ENCODE peak calls at places on chromosomes 5 and 9, in eight cellular contexts. Y is neural crest cell, J is posterior cingulate gyrus, D is HT1080, S is NCI-H748 treated with DMSO at 0.1 percent for 48 hours, F is SK-N-DZ, I is SJSA1, L is caudate nucleus. B is an unnamed sample.

GRCh38 chr5:127683006-127683405 is 20.2 kb upstream of the CCDC192 start:
- DNase-seq in Y (no peak), J (no peak), D (no peak), S (no peak), F (no peak), I (no peak), L (no peak), B (no peak)

GRCh38 chr9:112009656-112010055 is 113.0 kb downstream of the UGCG start:
- DNase-seq in Y (no peak), J (no peak), D (no peak), S (no peak), F (no peak), I (no peak), L (no peak), B (no peak)

GRCh38 chr5:150517272-150518152 is 9.6 kb downstream of the NDST1 start:
- DNase-seq in Y (no peak), J (no peak), D (peak; percentile 91), S (peak; percentile 22), F (no peak), I (peak; percentile 83), L (no peak), B (no peak)

GRCh38 chr9:110320651-110321050 is 17.0 kb downstream of the TXNDC8 start:
- DNase-seq in Y (no peak), J (no peak), D (no peak), S (no peak), F (no peak), I (no peak), L (no peak), B (no peak)

GRCh38 chr5:864492-865167 is 13.8 kb upstream of the ZDHHC11 start:
- DNase-seq in Y (no peak), J (no peak), D (no peak), S (no peak), F (no peak), I (no peak), L (no peak), B (no peak)

GRCh38 chr5:51172853-51173635 is 210.2 kb upstream of the ISL1 start:
- DNase-seq in Y (no peak), J (no peak), D (no peak), S (peak; percentile 96), F (peak; percentile 73), I (no peak), L (no peak), B (no peak)

GRCh38 chr9:106862946-106863740 is at the start of gene ZNF462:
- DNase-seq in Y (peak; percentile 36), J (peak; percentile 49), D (peak; percentile 72), S (peak; percentile 66), F (peak; percentile 81), I (peak; percentile 59), L (no peak), B (peak; percentile 44)

GRCh38 chr9:2317591-2317990 is 302.4 kb downstream of the SMARCA2 start:
- DNase-seq in Y (no peak), J (no peak), D (no peak), S (no peak), F (no peak), I (no peak), L (no peak), B (no peak)

GRCh38 chr5:102341918-102342317 is 45.8 kb upstream of the SLCO4C1 start:
- DNase-seq in Y (no peak), J (no peak), D (no peak), S (peak; percentile 56), F (no peak), I (no peak), L (no peak), B (no peak)

GRCh38 chr9:136857606-136858412 is 5.7 kb downstream of the MAMDC4 start:
- DNase-seq in Y (no peak), J (peak; percentile 7), D (no peak), S (no peak), F (no peak), I (no peak), L (no peak), B (no peak)

GRCh38 chr5:69134126-69134525 is 32.8 kb upstream of the CCNB1 start:
- DNase-seq in Y (no peak), J (no peak), D (no peak), S (no peak), F (no peak), I (no peak), L (no peak), B (no peak)

GRCh38 chr5:141811287-141812155 is 66.7 kb downstream of the PCDH1 start:
- DNase-seq in Y (peak; percentile 56), J (peak; percentile 74), D (no peak), S (no peak), F (peak; percentile 92), I (no peak), L (peak; percentile 58), B (peak; percentile 63)

GRCh38 chr5:35026280-35026840 is 21.4 kb downstream of the AGXT2 start:
- DNase-seq in Y (no peak), J (no peak), D (no peak), S (no peak), F (no peak), I (no peak), L (no peak), B (no peak)

GRCh38 chr5:55134053-55134722 is 25.8 kb upstream of the GPX8 start:
- DNase-seq in Y (no peak), J (no peak), D (no peak), S (no peak), F (no peak), I (peak; percentile 46), L (no peak), B (no peak)

GRCh38 chr5:133783481-133783880 is 171.1 kb upstream of the FSTL4 start:
- DNase-seq in Y (no peak), J (no peak), D (peak; percentile 3), S (no peak), F (no peak), I (no peak), L (no peak), B (no peak)

GRCh38 chr5:170546257-170546656 is 42.4 kb downstream of the KCNIP1 start:
- DNase-seq in Y (no peak), J (no peak), D (no peak), S (no peak), F (no peak), I (no peak), L (no peak), B (no peak)

GRCh38 chr5:16593630-16594029 is 23.2 kb downstream of the RETREG1 start:
- DNase-seq in Y (no peak), J (no peak), D (no peak), S (no peak), F (no peak), I (no peak), L (no peak), B (no peak)

GRCh38 chr9:27618066-27618465 is 44.8 kb upstream of the C9orf72 start:
- DNase-seq in Y (no peak), J (no peak), D (no peak), S (no peak), F (no peak), I (no peak), L (no peak), B (no peak)

GRCh38 chr9:4038182-4038723 is 261.6 kb downstream of the GLIS3 start:
- DNase-seq in Y (no peak), J (no peak), D (no peak), S (no peak), F (no peak), I (no peak), L (no peak), B (no peak)

GRCh38 chr9:81317939-81318338 is 371.4 kb downstream of the TLE1 start:
- DNase-seq in Y (no peak), J (no peak), D (no peak), S (no peak), F (no peak), I (no peak), L (no peak), B (no peak)

GRCh38 chr5:52808316-52808901 is 20.7 kb downstream of the ITGA1 start:
- DNase-seq in Y (no peak), J (no peak), D (no peak), S (no peak), F (no peak), I (no peak), L (no peak), B (no peak)

GRCh38 chr5:100690036-100690560 is 154.9 kb downstream of the FAM174A start:
- DNase-seq in Y (no peak), J (no peak), D (no peak), S (no peak), F (no peak), I (no peak), L (no peak), B (no peak)

GRCh38 chr5:94433393-94434149 is 184.8 kb downstream of the KIAA0825 start:
- DNase-seq in Y (no peak), J (no peak), D (peak; percentile 13), S (no peak), F (no peak), I (no peak), L (no peak), B (no peak)

GRCh38 chr9:123929870-123930831 is at the start of gene DENND1A:
- DNase-seq in Y (peak; percentile 92), J (peak; percentile 84), D (peak; percentile 82), S (peak; percentile 83), F (peak; percentile 88), I (peak; percentile 89), L (peak; percentile 76), B (peak; percentile 86)

GRCh38 chr9:97761066-97761598 is 64.0 kb upstream of the XPA start:
- DNase-seq in Y (no peak), J (no peak), D (no peak), S (no peak), F (no peak), I (no peak), L (no peak), B (no peak)

GRCh38 chr9:120854596-120855327 is 12.0 kb upstream of the PSMD5 start:
- DNase-seq in Y (no peak), J (no peak), D (no peak), S (no peak), F (no peak), I (no peak), L (no peak), B (no peak)

GRCh38 chr9:89811896-89812450 is 207.2 kb downstream of the GADD45G start:
- DNase-seq in Y (no peak), J (no peak), D (no peak), S (no peak), F (no peak), I (no peak), L (no peak), B (no peak)

GRCh38 chr9:84297162-84297821 is 43.3 kb downstream of the SLC28A3 start:
- DNase-seq in Y (no peak), J (no peak), D (peak; percentile 21), S (no peak), F (no peak), I (no peak), L (no peak), B (no peak)

GRCh38 chr9:12712532-12712931 is 19.3 kb downstream of the TYRP1 start:
- DNase-seq in Y (no peak), J (no peak), D (no peak), S (no peak), F (no peak), I (no peak), L (no peak), B (no peak)

GRCh38 chr9:96014078-96014477 is 138.6 kb downstream of the ERCC6L2 start:
- DNase-seq in Y (no peak), J (no peak), D (no peak), S (no peak), F (no peak), I (no peak), L (no peak), B (no peak)

GRCh38 chr5:147504001-147504400 is 5.9 kb downstream of the DPYSL3 start:
- DNase-seq in Y (no peak), J (no peak), D (no peak), S (no peak), F (peak; percentile 16), I (no peak), L (no peak), B (no peak)

GRCh38 chr5:171355302-171355724 is 32.3 kb upstream of the NPM1 start:
- DNase-seq in Y (no peak), J (no peak), D (no peak), S (no peak), F (no peak), I (no peak), L (no peak), B (no peak)

B was measured in anterior cingulate cortex.